ENCODE peak calls at places on chromosomes 12 and 14, in ten cellular contexts. M, N, F, D, G, Y, X, Q, H and L are unnamed samples. For H3K27me3, the result is how much of the 10 kb centered on the place peaks cover.

GRCh38 chr14:75519826-75520692 is 2.2 kb upstream of the BATF start:
- DNase-seq in Y (peak), N (peak), M (no peak), G (no peak), D (no peak), H (no peak), X (no peak), Q (no peak), F (no peak), L (no peak)

GRCh38 chr12:2680676-2681039 is 114.1 kb upstream of the FKBP4 start:
- DNase-seq in F (peak), N (no peak), D (no peak), Y (no peak), M (no peak), Q (no peak), X (no peak), G (no peak), H (no peak), L (no peak)

GRCh38 chr12:101700299-101700820 is 2.9 kb downstream of the CHPT1 start:
- DNase-seq in Q (no peak), H (no peak), G (no peak), D (no peak), M (no peak), F (no peak), N (no peak), X (no peak), Y (no peak), L (no peak)

GRCh38 chr12:82554529-82554928 is 132.2 kb upstream of the TMTC2 start:
- DNase-seq in N (no peak), D (no peak), M (no peak), X (no peak), Q (no peak), F (no peak), G (no peak), Y (no peak), H (no peak), L (no peak)

GRCh38 chr12:95218852-95219171 is 1.2 kb downstream of the VEZT start:
- DNase-seq in Q (no peak), F (no peak), G (no peak), M (no peak), X (peak), D (no peak), N (peak), Y (no peak), H (no peak), L (no peak)

GRCh38 chr14:78752789-78753188 is 582.6 kb downstream of the NRXN3 start:
- DNase-seq in H (no peak), D (no peak), Q (no peak), Y (no peak), M (no peak), N (peak), G (no peak), X (peak), F (no peak), L (no peak)

GRCh38 chr12:9751204-9752144 is 9.2 kb downstream of the CD69 start:
- DNase-seq in M (no peak), H (no peak), G (no peak), X (no peak), N (peak), Y (peak), F (no peak), Q (peak), D (no peak), L (no peak)

GRCh38 chr14:74018029-74018703 is 922 bp downstream of the ENTPD5 start:
- DNase-seq in X (no peak), N (peak), M (no peak), Q (no peak), G (no peak), H (no peak), Y (peak), F (no peak), D (no peak), L (no peak)

GRCh38 chr14:103220982-103221641 is 97.9 kb downstream of the TNFAIP2 start:
- DNase-seq in H (no peak), Y (no peak), N (no peak), G (no peak), Q (no peak), D (no peak), F (no peak), M (no peak), X (no peak), L (peak)

GRCh38 chr12:52683575-52684300 is 3.5 kb upstream of the KRT1 start:
- DNase-seq in F (no peak), H (no peak), Y (no peak), X (no peak), N (no peak), G (no peak), M (no peak), Q (no peak), D (no peak), L (no peak)

GRCh38 chr12:115712676-115713075 is 564.8 kb downstream of the MED13L start:
- DNase-seq in D (no peak), F (no peak), G (no peak), Y (no peak), M (no peak), Q (no peak), N (no peak), H (no peak), X (peak), L (no peak)

GRCh38 chr12:65280306-65280705 is 1.8 kb downstream of the MSRB3 start:
- DNase-seq in F (no peak), X (no peak), G (no peak), Y (peak), N (peak), H (no peak), D (no peak), Q (no peak), M (no peak), L (no peak)

DNA sequence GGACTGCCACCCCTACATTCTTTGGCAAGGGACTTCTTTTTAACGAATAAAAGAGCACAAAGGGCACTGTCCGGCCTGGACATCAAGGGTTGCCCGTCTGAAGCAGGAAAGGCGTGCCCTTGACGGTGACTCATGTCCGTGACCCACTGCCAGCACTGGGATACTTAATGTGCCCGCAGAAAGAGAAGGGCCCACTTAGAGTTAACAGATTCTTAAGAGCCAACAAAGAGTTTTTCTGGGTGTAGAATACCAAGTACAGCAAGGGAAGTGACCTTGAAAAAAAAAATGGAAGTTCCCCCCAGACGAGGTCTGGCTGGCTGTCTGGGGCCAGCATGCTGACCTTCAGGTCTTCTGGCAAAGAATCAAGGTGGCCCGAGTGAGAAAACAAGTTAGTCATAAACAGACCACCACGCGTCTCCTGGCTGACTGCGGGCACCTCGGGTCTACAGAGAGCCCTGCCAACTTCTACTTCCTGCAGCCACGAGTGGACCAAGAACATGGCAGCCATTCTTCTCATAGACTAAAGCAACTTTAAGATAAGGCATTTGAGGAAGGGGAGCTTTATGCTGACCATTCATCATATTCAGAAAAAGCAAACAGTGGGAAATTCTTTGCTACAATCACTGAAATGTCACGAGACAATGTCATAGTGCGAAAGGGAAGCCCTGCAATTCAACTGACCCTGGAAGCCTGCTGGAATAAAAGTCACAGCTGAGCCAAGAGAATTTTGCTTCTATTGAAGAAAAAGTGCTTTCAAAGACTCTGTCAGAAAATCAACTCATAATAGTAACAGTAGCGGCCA is 10.4 kb upstream of the SELPLG start:
- DNase-seq in D (peak), G (no peak), H (peak), X (no peak), M (no peak), F (no peak), Q (no peak), Y (no peak), N (peak), L (no peak)
- H3K4me3 ChIP-seq in D (no peak), G (no peak), H (no peak), X (no peak), M (no peak), F (no peak), Q (no peak), Y (no peak), N (no peak), L (no peak)

DNA sequence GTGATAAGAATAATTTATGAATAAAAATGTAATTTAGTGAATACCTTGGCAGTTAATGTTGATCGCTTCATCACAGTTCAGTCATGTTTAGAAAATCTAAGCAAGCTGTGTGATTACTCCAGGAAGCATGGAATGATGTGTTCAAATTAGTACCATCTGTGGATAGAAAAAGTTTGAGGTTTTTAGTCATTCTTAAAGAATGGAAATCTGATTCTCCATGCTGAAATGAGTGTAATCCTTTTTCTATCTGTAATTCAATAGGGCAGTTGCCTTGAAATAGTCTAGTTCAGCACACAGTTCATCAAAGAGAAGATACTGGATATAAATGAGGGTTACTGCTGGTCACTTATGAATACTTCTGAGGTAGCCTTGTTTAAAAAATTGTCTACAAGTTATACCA is 127.2 kb upstream of the MYF6 start:
- DNase-seq in Q (peak), N (peak), Y (peak), D (no peak), F (no peak), X (no peak), G (no peak), M (no peak), H (no peak), L (no peak)
- H3K27me3 ChIP-seq in Q (under half), N (under half), Y (under half), D (under half), F (under half), X (under half), G (under half), M (under half), H (under half), L (under half)

DNA sequence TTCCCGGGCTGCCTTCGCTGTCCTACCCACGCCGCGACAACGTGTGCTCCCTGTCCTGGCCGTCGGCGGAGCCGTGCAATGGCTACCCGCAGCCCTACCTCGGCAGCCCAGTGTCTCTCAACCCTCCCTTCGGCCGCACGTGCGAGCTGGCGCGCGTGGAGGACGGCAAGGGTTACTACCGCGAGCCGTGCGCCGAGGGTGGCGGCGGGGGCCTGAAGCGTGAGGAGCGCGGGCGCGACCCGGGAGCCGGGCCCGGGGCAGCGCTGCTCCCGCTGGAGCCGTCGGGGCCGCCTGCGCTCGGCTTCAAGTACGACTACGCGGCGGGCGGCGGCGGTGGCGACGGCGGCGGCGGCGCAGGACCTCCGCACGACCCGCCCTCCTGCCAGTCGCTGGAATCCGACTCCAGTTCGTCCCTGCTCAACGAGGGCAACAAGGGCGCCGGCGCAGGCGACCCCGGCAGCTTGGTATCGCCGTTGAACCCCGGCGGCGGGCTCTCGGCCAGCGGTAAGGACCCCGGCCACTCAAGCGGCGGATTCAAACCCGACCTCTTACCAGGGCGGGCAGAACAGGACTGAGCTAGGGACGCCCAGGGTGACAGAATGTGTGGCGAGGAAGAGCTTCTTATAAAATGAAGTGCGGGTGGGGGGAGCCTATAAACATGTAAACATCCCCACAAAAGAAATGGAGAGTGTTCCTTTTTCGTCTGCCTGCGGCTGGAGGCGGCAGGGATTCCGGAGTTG is 503 bp downstream of the HOXC12 start:
- DNase-seq in N (no peak), G (no peak), Y (no peak), X (no peak), F (no peak), D (no peak), M (no peak), H (no peak), Q (no peak), L (peak)
- H3K4me3 ChIP-seq in N (no peak), G (no peak), Y (no peak), X (no peak), F (no peak), D (no peak), M (no peak), H (no peak), Q (no peak), L (no peak)

GRCh38 chr12:131737485-131737827 is 26.6 kb downstream of the SFSWAP start:
- DNase-seq in M (no peak), H (no peak), D (no peak), X (no peak), G (no peak), Q (no peak), F (no peak), Y (no peak), N (no peak), L (peak)
- H3K27me3 ChIP-seq in M (under half), H (under half), D (under half), X (under half), G (under half), Q (under half), F (under half), Y (under half), N (under half), L (under half)

DNA sequence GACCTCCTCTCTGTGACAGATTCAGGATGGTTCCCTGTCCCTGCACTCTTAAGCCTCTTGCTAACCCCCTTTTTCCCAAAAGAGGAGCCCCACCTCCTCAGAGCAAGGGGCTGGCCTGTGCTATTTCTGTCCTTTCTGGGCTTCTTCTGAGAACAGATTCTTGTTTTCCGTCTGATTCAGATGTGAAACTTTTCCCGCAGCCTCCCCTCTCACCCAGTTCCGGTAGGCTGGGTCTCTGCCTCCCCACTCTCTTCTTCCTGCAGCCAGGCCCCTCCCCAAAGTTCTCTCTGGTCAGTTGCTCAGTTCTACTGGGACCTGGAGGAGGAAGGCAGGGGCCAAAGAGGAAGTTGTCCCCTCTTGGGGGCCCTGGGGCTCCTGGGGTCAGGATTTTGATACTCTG is 11.8 kb downstream of the PDE1B start:
- DNase-seq in N (no peak), Y (no peak), H (no peak), G (peak), X (peak), Q (no peak), F (no peak), M (no peak), D (peak), L (no peak)
- H3K4me3 ChIP-seq in N (no peak), Y (no peak), H (peak), G (peak), X (no peak), Q (no peak), F (peak), M (no peak), D (peak), L (peak)

DNA sequence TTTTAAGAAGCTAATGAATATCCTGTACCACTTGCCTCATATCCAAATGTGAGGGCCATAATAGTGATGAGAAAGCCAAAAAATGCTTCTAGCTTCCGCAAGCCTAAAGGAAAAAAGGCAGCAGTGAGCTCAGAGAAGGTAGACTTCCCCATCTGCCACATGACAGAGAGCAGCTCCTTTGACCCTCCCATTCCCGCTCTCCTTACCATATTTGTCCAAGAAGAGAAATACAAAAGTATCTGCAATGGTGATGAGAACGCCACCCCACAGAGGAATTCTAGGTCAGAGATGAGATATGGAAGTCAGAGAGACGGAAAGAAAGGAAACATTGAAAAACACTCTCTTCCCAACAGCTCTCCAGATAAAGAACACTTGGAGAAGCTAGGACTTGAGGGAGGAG is 27.0 kb downstream of the SLC11A2 start:
- DNase-seq in F (no peak), N (no peak), Y (no peak), G (no peak), Q (no peak), D (no peak), H (no peak), X (no peak), M (no peak), L (no peak)
- H3K27me3 ChIP-seq in F (under half), N (under half), Y (under half), G (under half), Q (under half), D (under half), H (under half), X (under half), M (under half), L (under half)

GRCh38 chr12:232731-233614 is 19.0 kb upstream of the SLC6A12 start:
- DNase-seq in X (no peak), N (no peak), H (peak), M (no peak), F (peak), G (no peak), Y (no peak), Q (no peak), D (no peak), L (no peak)
- H3K4me3 ChIP-seq in X (no peak), N (no peak), H (no peak), M (no peak), F (no peak), G (no peak), Y (no peak), Q (no peak), D (no peak), L (no peak)